ENCODE peak calls at places on chromosomes 7 and 10, in ten cellular contexts. W, V, O, L, Q, I, Z, M, T and H are unnamed samples.

GRCh38 chr10:70145166-70145665 is 1.3 kb downstream of the TYSND1 start:
- DNase-seq in M (no peak), W (no peak), Q (no peak), Z (no peak), O (peak; percentile 32), I (no peak), T (no peak), L (peak; percentile 14), V (no peak), H (no peak)

GRCh38 chr10:124520553-124521428 is 59.2 kb downstream of the LHPP start:
- DNase-seq in L (no peak), W (no peak), Z (no peak), I (no peak), Q (no peak), O (no peak), T (no peak), M (no peak), V (no peak), H (peak; percentile 64)

GRCh38 chr7:26083113-26083512 is 68.9 kb upstream of the NFE2L3 start:
- DNase-seq in Z (no peak), Q (no peak), M (no peak), W (no peak), V (no peak), T (no peak), I (no peak), O (no peak), L (peak; percentile 60), H (no peak)

GRCh38 chr7:6651866-6652445 is 14.8 kb downstream of the ZNF316 start:
- DNase-seq in Q (no peak), M (peak; percentile 58), Z (no peak), V (no peak), O (no peak), I (no peak), W (no peak), L (no peak), T (no peak), H (peak; percentile 17)

GRCh38 chr10:82908096-82908495 is 1033.1 kb downstream of the NRG3 start:
- DNase-seq in I (no peak), W (no peak), M (no peak), T (no peak), L (no peak), Q (no peak), Z (no peak), O (no peak), V (no peak), H (no peak)

GRCh38 chr10:61835069-61835908 is 66.2 kb upstream of the ARID5B start:
- DNase-seq in T (peak; percentile 46), V (peak; percentile 71), O (peak; percentile 75), L (no peak), Z (no peak), W (no peak), M (no peak), I (peak; percentile 38), Q (peak; percentile 35), H (no peak)

GRCh38 chr10:35223016-35223415 is 96.4 kb downstream of the CREM start:
- DNase-seq in T (no peak), W (no peak), Z (no peak), Q (no peak), L (no peak), V (no peak), M (no peak), O (peak; percentile 32), I (no peak), H (no peak)

GRCh38 chr10:106615081-106615480 is 549.4 kb downstream of the SORCS1 start:
- DNase-seq in Z (no peak), O (peak; percentile 57), M (no peak), W (no peak), L (no peak), T (no peak), Q (no peak), I (no peak), V (no peak), H (no peak)

GRCh38 chr7:100132126-100132525 is 5.4 kb downstream of the MBLAC1 start:
- DNase-seq in L (no peak), I (no peak), Q (no peak), M (no peak), W (no peak), Z (no peak), O (no peak), T (no peak), V (no peak), H (no peak)

GRCh38 chr7:100132697-100133137 is 6.0 kb downstream of the MBLAC1 start:
- DNase-seq in T (no peak), L (peak; percentile 74), Z (peak; percentile 79), W (peak; percentile 67), I (no peak), V (no peak), M (no peak), Q (peak; percentile 81), O (peak; percentile 89), H (no peak)

GRCh38 chr7:100127866-100128601 is 1.3 kb downstream of the MBLAC1 start:
- DNase-seq in Q (peak; percentile 40), M (no peak), W (peak; percentile 25), O (peak; percentile 58), L (no peak), V (no peak), T (no peak), I (no peak), Z (peak; percentile 41), H (no peak)

GRCh38 chr7:100128602-100128963 is 1.8 kb downstream of the MBLAC1 start:
- DNase-seq in L (no peak), M (no peak), Z (no peak), O (no peak), V (no peak), W (no peak), T (no peak), I (no peak), Q (no peak), H (no peak)

DNA sequence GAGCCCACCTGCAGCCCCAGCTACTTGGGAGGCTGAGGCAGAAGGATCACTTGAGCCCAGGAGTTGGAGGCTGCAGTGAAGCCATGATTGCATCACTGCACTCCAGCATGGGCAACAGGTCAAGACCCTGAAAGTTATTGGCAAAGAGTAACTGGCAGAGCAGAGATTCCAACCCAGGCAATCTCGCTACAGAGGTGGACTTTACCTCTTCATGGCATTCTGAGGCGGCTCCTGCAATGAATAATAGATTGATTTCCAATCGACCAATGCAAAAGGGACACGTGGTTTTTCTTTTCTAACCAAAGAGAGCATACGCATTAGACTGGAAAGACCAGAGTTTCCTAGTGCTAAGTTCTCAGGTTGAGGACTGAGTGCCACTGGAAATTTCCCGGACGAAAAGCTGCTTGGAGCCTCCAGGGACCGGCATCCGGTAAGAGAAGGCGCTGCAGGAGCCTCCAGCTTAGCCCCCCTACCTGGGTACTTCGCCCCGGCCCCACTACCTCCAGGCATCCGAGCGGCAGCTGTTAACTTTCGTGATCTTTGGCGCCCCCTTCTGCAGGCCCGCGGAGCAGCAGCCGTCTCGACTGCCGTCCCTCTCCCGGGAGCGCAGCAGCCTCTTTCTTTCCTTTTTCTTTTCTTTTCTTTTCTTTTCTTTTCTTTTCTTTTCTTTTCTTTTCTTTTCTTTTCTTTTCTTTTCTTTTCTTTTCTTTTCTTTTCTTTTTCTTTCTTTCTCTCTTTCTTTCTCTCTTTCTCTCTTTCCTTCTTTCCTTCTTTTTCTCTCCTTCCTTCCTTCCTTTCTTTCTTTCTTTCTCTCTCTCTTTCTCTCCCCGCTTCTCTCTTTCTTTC is 4.1 kb downstream of the MBLAC1 start:
- DNase-seq in M (peak; percentile 86), Q (peak; percentile 86), L (peak; percentile 86), I (no peak), W (peak; percentile 83), T (no peak), Z (peak; percentile 91), O (peak; percentile 97), V (no peak), H (peak; percentile 78)
- H3K4me3 ChIP-seq in M (no peak overlapping the region), Q (no peak overlapping the region), L (no peak overlapping the region), I (peak overlapping the region; percentile 0), W (peak overlapping the region; percentile 45), T (no peak overlapping the region), Z (peak overlapping the region; percentile 20), O (peak overlapping the region; percentile 30), V (peak overlapping the region; percentile 22), H (no peak overlapping the region)

DNA sequence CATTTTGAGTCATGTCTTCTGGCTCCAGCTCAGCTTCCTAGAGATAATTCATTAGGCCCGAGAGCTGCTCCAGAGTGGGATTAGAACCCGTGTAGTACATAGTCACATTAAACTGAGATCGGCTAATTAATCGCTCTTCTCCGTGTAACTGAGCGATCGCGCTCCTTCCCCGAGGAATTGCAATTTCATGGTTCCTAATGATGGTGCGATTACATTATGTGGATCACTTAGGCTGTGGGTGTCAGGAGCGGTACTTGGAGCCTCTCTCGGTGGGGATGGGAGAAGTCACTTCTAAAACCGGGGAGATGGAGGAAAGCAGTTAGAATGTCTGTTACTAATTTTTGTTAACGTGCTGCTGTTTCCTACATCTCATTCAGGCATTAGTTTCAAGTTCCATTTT is 123.0 kb upstream of the TCF7L2 start:
- DNase-seq in O (no peak), Z (no peak), Q (no peak), L (no peak), I (no peak), T (no peak), W (no peak), M (no peak), V (no peak), H (no peak)
- H3K27me3 ChIP-seq in O (no peaks in the 10 kb centered on the region), Z (no peaks in the 10 kb centered on the region), Q (no peaks in the 10 kb centered on the region), L (no peaks in the 10 kb centered on the region), I (no peaks in the 10 kb centered on the region), T (no peaks in the 10 kb centered on the region), W (no peaks in the 10 kb centered on the region), M (no peaks in the 10 kb centered on the region), V (no peaks in the 10 kb centered on the region), H (no peaks in the 10 kb centered on the region)

GRCh38 chr10:104350146-104350635 is 3.4 kb upstream of the CFAP58 start:
- DNase-seq in M (no peak), L (no peak), O (peak; percentile 81), Z (peak; percentile 31), V (peak; percentile 70), I (no peak), W (no peak), Q (no peak), T (no peak), H (no peak)

GRCh38 chr10:104347295-104348045 is 6.2 kb upstream of the CFAP58 start:
- DNase-seq in M (no peak), V (no peak), I (no peak), Q (no peak), T (no peak), W (no peak), L (no peak), O (no peak), Z (no peak), H (no peak)

GRCh38 chr10:104348601-104349000 is 5.0 kb upstream of the CFAP58 start:
- DNase-seq in I (no peak), M (no peak), V (no peak), O (no peak), Z (no peak), Q (no peak), T (no peak), W (no peak), L (no peak), H (no peak)

GRCh38 chr10:104351067-104351681 is 2.5 kb upstream of the CFAP58 start:
- DNase-seq in Z (no peak), L (no peak), Q (no peak), O (no peak), M (no peak), V (no peak), W (no peak), T (no peak), I (no peak), H (no peak)

GRCh38 chr10:104349623-104350142 is 4.0 kb upstream of the CFAP58 start:
- DNase-seq in O (peak; percentile 68), L (no peak), W (no peak), T (no peak), V (no peak), Q (no peak), M (no peak), I (no peak), Z (no peak), H (no peak)
- H3K4me3 ChIP-seq in O (no peak overlapping the region), L (peak overlapping the region; percentile 40), W (no peak overlapping the region), T (no peak overlapping the region), V (peak overlapping the region; percentile 10), Q (no peak overlapping the region), M (peak overlapping the region; percentile 26), I (peak overlapping the region; percentile 13), Z (no peak overlapping the region), H (no peak overlapping the region)

GRCh38 chr10:42934842-42935241 is 142.0 kb upstream of the RET start:
- DNase-seq in V (no peak), Z (no peak), W (no peak), I (no peak), L (no peak), T (no peak), O (no peak), Q (no peak), M (no peak), H (no peak)
- H3K27me3 ChIP-seq in V (no peaks in the 10 kb centered on the region), Z (peaks cover 7% of the 10 kb centered on the region), W (peaks cover 10% of the 10 kb centered on the region), I (peaks cover 18% of the 10 kb centered on the region), L (peaks cover 50% of the 10 kb centered on the region), T (peaks cover 7% of the 10 kb centered on the region), O (peaks cover 27% of the 10 kb centered on the region), Q (no peaks in the 10 kb centered on the region), M (peaks cover 49% of the 10 kb centered on the region), H (peaks cover 23% of the 10 kb centered on the region)